ENCODE peak calls at places on chromosomes 16 and 17, in ten cellular contexts. Q, M, X, A, N, H, B, L, C and U are unnamed samples.

GRCh38 chr17:58320163-58320558 is 8.4 kb downstream of the TSPOAP1 start:
- DNase-seq in X (no peak), A (no peak), M (no peak), Q (no peak), N (no peak), H (no peak), L (no peak), B (no peak), C (no peak), U (no peak)

GRCh38 chr16:524274-525011 is 3.1 kb upstream of the CAPN15 start:
- DNase-seq in L (no peak), C (no peak), N (no peak), X (no peak), H (no peak), M (peak), Q (no peak), B (no peak), A (no peak), U (no peak)

GRCh38 chr16:68792465-68793324 is 50.6 kb upstream of the TANGO6 start:
- DNase-seq in L (no peak), N (no peak), B (no peak), C (peak), H (peak), X (peak), Q (no peak), A (no peak), M (no peak), U (no peak)

GRCh38 chr17:21252875-21253645 is at the start of gene NATD1:
- DNase-seq in C (peak), B (peak), H (peak), L (peak), N (peak), Q (peak), X (peak), M (peak), A (peak), U (peak)

GRCh38 chr16:77585379-77585778 is 136.9 kb upstream of the NUDT7 start:
- DNase-seq in X (peak), B (no peak), M (no peak), L (no peak), Q (no peak), C (peak), N (no peak), A (no peak), H (peak), U (no peak)

GRCh38 chr17:11564483-11565380 is 33.5 kb upstream of the DNAH9 start:
- DNase-seq in H (no peak), N (no peak), B (no peak), A (no peak), M (no peak), C (no peak), L (peak), Q (no peak), X (no peak), U (no peak)

GRCh38 chr17:76831316-76831715 is 36.9 kb upstream of the MGAT5B start:
- DNase-seq in L (no peak), Q (no peak), M (no peak), N (no peak), X (no peak), B (no peak), C (no peak), A (no peak), H (no peak), U (no peak)

GRCh38 chr16:57651344-57652333 is 16.5 kb upstream of the ADGRG3 start:
- DNase-seq in H (no peak), B (no peak), L (no peak), A (no peak), M (no peak), Q (peak), C (no peak), X (peak), N (no peak), U (no peak)

GRCh38 chr17:61251939-61252865 is 147.4 kb upstream of the TBX2 start:
- DNase-seq in C (peak), M (peak), N (no peak), X (peak), A (no peak), L (no peak), H (peak), Q (no peak), B (no peak), U (no peak)

GRCh38 chr17:64226132-64226531 is 36.9 kb downstream of the TEX2 start:
- DNase-seq in L (no peak), C (no peak), X (no peak), B (no peak), M (no peak), A (no peak), H (no peak), Q (no peak), N (no peak), U (no peak)

GRCh38 chr16:974606-975312 is 4.0 kb upstream of the LMF1 start:
- DNase-seq in X (no peak), L (no peak), M (no peak), B (no peak), H (no peak), Q (peak), A (peak), N (no peak), C (peak), U (no peak)

GRCh38 chr17:50981279-50981678 is 115.1 kb upstream of the TOB1 start:
- DNase-seq in C (no peak), H (no peak), A (no peak), Q (no peak), B (no peak), N (no peak), L (no peak), X (no peak), M (no peak), U (no peak)

GRCh38 chr17:14579716-14580115 is 278.8 kb downstream of the HS3ST3B1 start:
- DNase-seq in X (no peak), C (no peak), L (no peak), M (no peak), H (no peak), N (no peak), B (no peak), Q (no peak), A (no peak), U (no peak)

GRCh38 chr17:35239823-35240222 is 3.0 kb upstream of the SLFN5 start:
- DNase-seq in B (no peak), X (no peak), L (no peak), H (no peak), M (no peak), N (no peak), C (no peak), A (no peak), Q (no peak), U (no peak)

GRCh38 chr17:78001182-78001581 is 42.7 kb downstream of the TNRC6C start:
- DNase-seq in M (no peak), C (no peak), Q (no peak), B (no peak), X (no peak), N (no peak), H (no peak), A (no peak), L (no peak), U (no peak)

GRCh38 chr17:29155966-29156338 is 24.2 kb downstream of the MYO18A start:
- DNase-seq in N (no peak), C (no peak), Q (no peak), H (no peak), M (no peak), A (no peak), X (no peak), B (no peak), L (no peak), U (no peak)

GRCh38 chr17:51764387-51764971 is 394.0 kb downstream of the CA10 start:
- DNase-seq in C (peak), X (peak), H (peak), A (peak), B (no peak), M (peak), L (peak), N (peak), Q (peak), U (peak)

GRCh38 chr16:67528222-67528869 is at the start of gene RIPOR1:
- DNase-seq in B (no peak), A (no peak), Q (peak), H (no peak), M (peak), L (peak), C (no peak), X (no peak), N (no peak), U (no peak)

GRCh38 chr16:11583889-11584565 is 2.7 kb downstream of the LITAF start:
- DNase-seq in A (no peak), N (no peak), Q (peak), X (peak), B (peak), L (no peak), H (no peak), M (no peak), C (no peak), U (no peak)

GRCh38 chr16:27769561-27770222 is 219.7 kb downstream of the KATNIP start:
- DNase-seq in Q (no peak), A (peak), B (no peak), C (no peak), L (no peak), X (no peak), H (peak), M (no peak), N (no peak), U (peak)

GRCh38 chr17:78147315-78147998 is 1.3 kb downstream of the C17orf99 start:
- DNase-seq in H (no peak), B (peak), C (no peak), N (no peak), A (no peak), X (peak), Q (no peak), M (no peak), L (no peak), U (no peak)

GRCh38 chr17:44086364-44087311 is 16.1 kb downstream of the G6PC3 start:
- DNase-seq in M (peak), Q (no peak), N (peak), X (peak), A (peak), H (peak), C (peak), B (no peak), L (no peak), U (peak)

GRCh38 chr16:72847187-72848044 is 200.5 kb downstream of the ZFHX3 start:
- DNase-seq in M (peak), L (no peak), X (no peak), H (peak), Q (peak), C (no peak), N (no peak), A (no peak), B (no peak), U (no peak)

GRCh38 chr16:87757841-87758426 is 7.9 kb downstream of the KLHDC4 start:
- DNase-seq in N (no peak), M (no peak), A (no peak), H (no peak), C (no peak), L (no peak), Q (no peak), X (no peak), B (no peak), U (no peak)

GRCh38 chr16:25045696-25046381 is 30.7 kb upstream of the ARHGAP17 start:
- DNase-seq in A (no peak), L (no peak), B (no peak), H (no peak), M (no peak), Q (no peak), C (peak), X (no peak), N (no peak), U (peak)

GRCh38 chr17:60439501-60439900 is 17.2 kb downstream of the CHCT1 start:
- DNase-seq in B (no peak), H (peak), C (no peak), A (no peak), N (no peak), M (no peak), Q (no peak), X (peak), L (no peak), U (no peak)

GRCh38 chr16:85462405-85463227 is 150.5 kb upstream of the GSE1 start:
- DNase-seq in H (no peak), C (no peak), X (peak), N (no peak), L (no peak), B (no peak), A (no peak), M (peak), Q (no peak), U (no peak)

GRCh38 chr16:89920723-89921122 is 2.1 kb downstream of the MC1R start:
- DNase-seq in Q (peak), N (no peak), A (no peak), L (no peak), C (no peak), X (no peak), B (no peak), M (no peak), H (no peak), U (no peak)

GRCh38 chr16:25692307-25692706 is 548 bp downstream of the HS3ST4 start:
- DNase-seq in C (no peak), M (no peak), A (no peak), N (no peak), H (no peak), X (no peak), B (no peak), Q (no peak), L (no peak), U (no peak)

GRCh38 chr17:69473801-69474170 is 59.3 kb downstream of the MAP2K6 start:
- DNase-seq in M (no peak), L (no peak), N (no peak), C (no peak), Q (no peak), X (no peak), A (no peak), B (no peak), H (no peak), U (peak)

GRCh38 chr17:77478281-77478680 is 337.5 kb downstream of the SEC14L1 start:
- DNase-seq in N (no peak), L (no peak), A (no peak), H (no peak), M (no peak), Q (no peak), X (no peak), C (no peak), B (no peak), U (no peak)

GRCh38 chr16:84553873-84554399 is 49.5 kb upstream of the MEAK7 start:
- DNase-seq in C (no peak), A (no peak), M (no peak), L (no peak), X (no peak), H (no peak), B (no peak), N (peak), Q (no peak), U (no peak)

GRCh38 chr16:29975811-29976511 is 2.3 kb downstream of the TAOK2 start:
- DNase-seq in C (no peak), H (no peak), Q (no peak), A (no peak), X (no peak), B (no peak), L (peak), N (no peak), M (peak), U (no peak)

GRCh38 chr17:39134878-39135277 is 16.6 kb downstream of the PLXDC1 start:
- DNase-seq in H (no peak), L (no peak), M (no peak), A (no peak), Q (no peak), B (no peak), X (no peak), N (no peak), C (no peak), U (no peak)